ENCODE peak calls at places on chromosomes 12 and 14, in five cellular contexts. One of them, this sample, is unnamed.

GRCh38 chr14:105783707-105784106 is 257.3 kb downstream of the TMEM121 start:
- DNase-seq in activated naive CD4-positive, alpha-beta T cell treated with Interleukin-2 at 50 U/mL for 16 hours: no peak
- DNase-seq in naive thymus-derived CD4-positive, alpha-beta T cell: no peak
- DNase-seq in HEK293T: no peak
- DNase-seq in foreskin fibroblast: no peak
- DNase-seq in this sample: no peak

GRCh38 chr14:103002578-103003350 is 54.6 kb downstream of the CDC42BPB start:
- DNase-seq in HEK293T: no peak
- DNase-seq in activated naive CD4-positive, alpha-beta T cell treated with Interleukin-2 at 50 U/mL for 16 hours: no peak
- DNase-seq in naive thymus-derived CD4-positive, alpha-beta T cell: no peak
- DNase-seq in foreskin fibroblast: no peak
- DNase-seq in this sample: no peak

GRCh38 chr12:83150465-83151189 is 463.9 kb downstream of the TMTC2 start:
- DNase-seq in HEK293T: no peak
- DNase-seq in activated naive CD4-positive, alpha-beta T cell treated with Interleukin-2 at 50 U/mL for 16 hours: no peak
- DNase-seq in naive thymus-derived CD4-positive, alpha-beta T cell: no peak
- DNase-seq in foreskin fibroblast: no peak
- DNase-seq in this sample: no peak

GRCh38 chr14:55389330-55389729 is 22.3 kb downstream of the ATG14 start:
- DNase-seq in foreskin fibroblast: peak; percentile 74
- DNase-seq in naive thymus-derived CD4-positive, alpha-beta T cell: no peak
- DNase-seq in activated naive CD4-positive, alpha-beta T cell treated with Interleukin-2 at 50 U/mL for 16 hours: no peak
- DNase-seq in HEK293T: no peak
- DNase-seq in this sample: no peak

GRCh38 chr14:89053303-89053702 is 228.9 kb downstream of the TTC8 start:
- DNase-seq in HEK293T: no peak
- DNase-seq in naive thymus-derived CD4-positive, alpha-beta T cell: no peak
- DNase-seq in activated naive CD4-positive, alpha-beta T cell treated with Interleukin-2 at 50 U/mL for 16 hours: no peak
- DNase-seq in foreskin fibroblast: no peak
- DNase-seq in this sample: no peak

GRCh38 chr14:65461730-65462129 is 49.2 kb downstream of the FUT8 start:
- DNase-seq in HEK293T: no peak
- DNase-seq in foreskin fibroblast: no peak
- DNase-seq in naive thymus-derived CD4-positive, alpha-beta T cell: no peak
- DNase-seq in activated naive CD4-positive, alpha-beta T cell treated with Interleukin-2 at 50 U/mL for 16 hours: no peak
- DNase-seq in this sample: no peak

GRCh38 chr12:12870454-12870853 is 20.9 kb upstream of the GPRC5A start:
- DNase-seq in activated naive CD4-positive, alpha-beta T cell treated with Interleukin-2 at 50 U/mL for 16 hours: no peak
- DNase-seq in naive thymus-derived CD4-positive, alpha-beta T cell: no peak
- DNase-seq in HEK293T: no peak
- DNase-seq in foreskin fibroblast: peak; percentile 98
- DNase-seq in this sample: no peak

GRCh38 chr14:27090716-27091115 is 492.9 kb upstream of the NOVA1 start:
- DNase-seq in HEK293T: no peak
- DNase-seq in naive thymus-derived CD4-positive, alpha-beta T cell: no peak
- DNase-seq in activated naive CD4-positive, alpha-beta T cell treated with Interleukin-2 at 50 U/mL for 16 hours: no peak
- DNase-seq in foreskin fibroblast: no peak
- DNase-seq in this sample: no peak

GRCh38 chr12:3752741-3753486 is at the start of gene CRACR2A:
- DNase-seq in HEK293T: peak; percentile 87
- DNase-seq in activated naive CD4-positive, alpha-beta T cell treated with Interleukin-2 at 50 U/mL for 16 hours: peak; percentile 86
- DNase-seq in naive thymus-derived CD4-positive, alpha-beta T cell: peak; percentile 83
- DNase-seq in foreskin fibroblast: peak; percentile 48
- DNase-seq in this sample: peak; percentile 90

GRCh38 chr12:27345376-27345775 is 12.7 kb downstream of the BMAL2 start:
- DNase-seq in HEK293T: no peak
- DNase-seq in activated naive CD4-positive, alpha-beta T cell treated with Interleukin-2 at 50 U/mL for 16 hours: no peak
- DNase-seq in naive thymus-derived CD4-positive, alpha-beta T cell: no peak
- DNase-seq in foreskin fibroblast: no peak
- DNase-seq in this sample: no peak

GRCh38 chr14:62711351-62712023 is 333.8 kb downstream of the KCNH5 start:
- DNase-seq in foreskin fibroblast: no peak
- DNase-seq in naive thymus-derived CD4-positive, alpha-beta T cell: no peak
- DNase-seq in HEK293T: peak; percentile 14
- DNase-seq in activated naive CD4-positive, alpha-beta T cell treated with Interleukin-2 at 50 U/mL for 16 hours: no peak
- DNase-seq in this sample: no peak

This sample was measured in naive thymus-derived CD8-positive, alpha-beta T cell.